ENCODE peak calls at places on chromosomes 3 and 15, in eight cellular contexts. One of them, this sample, is unnamed.

GRCh38 chr3:123750659-123751420 is 133.3 kb downstream of the MYLK start:
- DNase-seq in brain microvascular endothelial cell: peak; percentile 71
- DNase-seq in cardiac muscle cell: peak; percentile 54
- DNase-seq in ascending aorta: no peak
- DNase-seq in GM12865: no peak
- DNase-seq in heart right ventricle: no peak
- DNase-seq in esophagus squamous epithelium: no peak
- DNase-seq in Panc1: no peak
- DNase-seq in this sample: no peak

GRCh38 chr15:43911235-43911661 is 84.4 kb downstream of the WDR76 start:
- DNase-seq in brain microvascular endothelial cell: peak; percentile 97
- DNase-seq in cardiac muscle cell: no peak
- DNase-seq in ascending aorta: no peak
- DNase-seq in GM12865: no peak
- DNase-seq in heart right ventricle: no peak
- DNase-seq in esophagus squamous epithelium: no peak
- DNase-seq in Panc1: peak; percentile 41
- DNase-seq in this sample: no peak

GRCh38 chr3:150528359-150528797 is 17.9 kb downstream of the SERP1 start:
- DNase-seq in brain microvascular endothelial cell: no peak
- DNase-seq in cardiac muscle cell: no peak
- DNase-seq in ascending aorta: no peak
- DNase-seq in GM12865: peak; percentile 25
- DNase-seq in heart right ventricle: no peak
- DNase-seq in esophagus squamous epithelium: no peak
- DNase-seq in Panc1: no peak
- DNase-seq in this sample: no peak

GRCh38 chr3:156792945-156793344 is 33.2 kb upstream of the LEKR1 start:
- DNase-seq in brain microvascular endothelial cell: no peak
- DNase-seq in cardiac muscle cell: no peak
- DNase-seq in ascending aorta: no peak
- DNase-seq in GM12865: peak; percentile 35
- DNase-seq in heart right ventricle: no peak
- DNase-seq in esophagus squamous epithelium: no peak
- DNase-seq in Panc1: no peak
- DNase-seq in this sample: no peak

GRCh38 chr3:188635258-188636038 is 481.5 kb downstream of the LPP start:
- DNase-seq in brain microvascular endothelial cell: peak; percentile 24
- DNase-seq in cardiac muscle cell: no peak
- DNase-seq in ascending aorta: no peak
- DNase-seq in GM12865: no peak
- DNase-seq in heart right ventricle: no peak
- DNase-seq in esophagus squamous epithelium: no peak
- DNase-seq in Panc1: no peak
- DNase-seq in this sample: no peak

GRCh38 chr3:26118165-26118564 is 328.3 kb downstream of the OXSM start:
- DNase-seq in brain microvascular endothelial cell: peak; percentile 0
- DNase-seq in cardiac muscle cell: peak; percentile 13
- DNase-seq in ascending aorta: no peak
- DNase-seq in GM12865: peak; percentile 31
- DNase-seq in heart right ventricle: no peak
- DNase-seq in esophagus squamous epithelium: no peak
- DNase-seq in Panc1: no peak
- DNase-seq in this sample: no peak

GRCh38 chr3:190694335-190695001 is 168.0 kb downstream of the GMNC start:
- DNase-seq in brain microvascular endothelial cell: no peak
- DNase-seq in cardiac muscle cell: no peak
- DNase-seq in ascending aorta: no peak
- DNase-seq in GM12865: no peak
- DNase-seq in heart right ventricle: no peak
- DNase-seq in esophagus squamous epithelium: no peak
- DNase-seq in Panc1: no peak
- DNase-seq in this sample: no peak

GRCh38 chr3:9311265-9311664 is 51.6 kb upstream of the THUMPD3 start:
- DNase-seq in brain microvascular endothelial cell: no peak
- DNase-seq in cardiac muscle cell: no peak
- DNase-seq in ascending aorta: no peak
- DNase-seq in GM12865: no peak
- DNase-seq in heart right ventricle: no peak
- DNase-seq in esophagus squamous epithelium: no peak
- DNase-seq in Panc1: no peak
- DNase-seq in this sample: no peak

GRCh38 chr3:29441422-29441821 is 160.6 kb downstream of the RBMS3 start:
- DNase-seq in brain microvascular endothelial cell: no peak
- DNase-seq in cardiac muscle cell: no peak
- DNase-seq in ascending aorta: no peak
- DNase-seq in GM12865: no peak
- DNase-seq in heart right ventricle: no peak
- DNase-seq in esophagus squamous epithelium: no peak
- DNase-seq in Panc1: no peak
- DNase-seq in this sample: no peak

GRCh38 chr3:29438580-29438979 is 157.7 kb downstream of the RBMS3 start:
- DNase-seq in brain microvascular endothelial cell: no peak
- DNase-seq in cardiac muscle cell: no peak
- DNase-seq in ascending aorta: no peak
- DNase-seq in GM12865: no peak
- DNase-seq in heart right ventricle: no peak
- DNase-seq in esophagus squamous epithelium: no peak
- DNase-seq in Panc1: no peak
- DNase-seq in this sample: no peak

GRCh38 chr3:29440321-29441019 is 159.6 kb downstream of the RBMS3 start:
- DNase-seq in brain microvascular endothelial cell: no peak
- DNase-seq in cardiac muscle cell: peak; percentile 73
- DNase-seq in ascending aorta: no peak
- DNase-seq in GM12865: no peak
- DNase-seq in heart right ventricle: no peak
- DNase-seq in esophagus squamous epithelium: no peak
- DNase-seq in Panc1: no peak
- DNase-seq in this sample: no peak

GRCh38 chr3:29441020-29441324 is 160.1 kb downstream of the RBMS3 start:
- DNase-seq in brain microvascular endothelial cell: no peak
- DNase-seq in cardiac muscle cell: no peak
- DNase-seq in ascending aorta: no peak
- DNase-seq in GM12865: no peak
- DNase-seq in heart right ventricle: no peak
- DNase-seq in esophagus squamous epithelium: no peak
- DNase-seq in Panc1: no peak
- DNase-seq in this sample: no peak

GRCh38 chr3:29436612-29437313 is 155.9 kb downstream of the RBMS3 start:
- DNase-seq in brain microvascular endothelial cell: no peak
- DNase-seq in cardiac muscle cell: no peak
- DNase-seq in ascending aorta: no peak
- DNase-seq in GM12865: no peak
- DNase-seq in heart right ventricle: no peak
- DNase-seq in esophagus squamous epithelium: no peak
- DNase-seq in Panc1: no peak
- DNase-seq in this sample: no peak
- H3K4me3 ChIP-seq in brain microvascular endothelial cell: no peak overlapping the region
- H3K4me3 ChIP-seq in cardiac muscle cell: no peak overlapping the region
- H3K4me3 ChIP-seq in ascending aorta: no peak overlapping the region
- H3K4me3 ChIP-seq in GM12865: no peak overlapping the region
- H3K4me3 ChIP-seq in heart right ventricle: no peak overlapping the region
- H3K4me3 ChIP-seq in esophagus squamous epithelium: no peak overlapping the region
- H3K4me3 ChIP-seq in Panc1: no peak overlapping the region
- H3K4me3 ChIP-seq in this sample: no peak overlapping the region

GRCh38 chr3:23459437-23459836 is 256.3 kb downstream of the UBE2E2 start:
- DNase-seq in brain microvascular endothelial cell: no peak
- DNase-seq in cardiac muscle cell: no peak
- DNase-seq in ascending aorta: no peak
- DNase-seq in GM12865: no peak
- DNase-seq in heart right ventricle: no peak
- DNase-seq in esophagus squamous epithelium: no peak
- DNase-seq in Panc1: no peak
- DNase-seq in this sample: no peak
- H3K4me3 ChIP-seq in brain microvascular endothelial cell: no peak overlapping the region
- H3K4me3 ChIP-seq in cardiac muscle cell: no peak overlapping the region
- H3K4me3 ChIP-seq in ascending aorta: no peak overlapping the region
- H3K4me3 ChIP-seq in GM12865: no peak overlapping the region
- H3K4me3 ChIP-seq in heart right ventricle: no peak overlapping the region
- H3K4me3 ChIP-seq in esophagus squamous epithelium: no peak overlapping the region
- H3K4me3 ChIP-seq in Panc1: no peak overlapping the region
- H3K4me3 ChIP-seq in this sample: no peak overlapping the region

GRCh38 chr15:45588199-45588910 is 1.2 kb downstream of the BLOC1S6 start:
- DNase-seq in brain microvascular endothelial cell: no peak
- DNase-seq in cardiac muscle cell: no peak
- DNase-seq in ascending aorta: no peak
- DNase-seq in GM12865: peak; percentile 13
- DNase-seq in heart right ventricle: no peak
- DNase-seq in esophagus squamous epithelium: no peak
- DNase-seq in Panc1: no peak
- DNase-seq in this sample: no peak
- H3K4me3 ChIP-seq in brain microvascular endothelial cell: peak overlapping the region; percentile 95
- H3K4me3 ChIP-seq in cardiac muscle cell: peak overlapping the region; percentile 85
- H3K4me3 ChIP-seq in ascending aorta: peak overlapping the region; percentile 92
- H3K4me3 ChIP-seq in GM12865: peak overlapping the region; percentile 69
- H3K4me3 ChIP-seq in heart right ventricle: peak overlapping the region; percentile 81
- H3K4me3 ChIP-seq in esophagus squamous epithelium: peak overlapping the region; percentile 80
- H3K4me3 ChIP-seq in Panc1: peak overlapping the region; percentile 100
- H3K4me3 ChIP-seq in this sample: peak overlapping the region; percentile 97

DNA sequence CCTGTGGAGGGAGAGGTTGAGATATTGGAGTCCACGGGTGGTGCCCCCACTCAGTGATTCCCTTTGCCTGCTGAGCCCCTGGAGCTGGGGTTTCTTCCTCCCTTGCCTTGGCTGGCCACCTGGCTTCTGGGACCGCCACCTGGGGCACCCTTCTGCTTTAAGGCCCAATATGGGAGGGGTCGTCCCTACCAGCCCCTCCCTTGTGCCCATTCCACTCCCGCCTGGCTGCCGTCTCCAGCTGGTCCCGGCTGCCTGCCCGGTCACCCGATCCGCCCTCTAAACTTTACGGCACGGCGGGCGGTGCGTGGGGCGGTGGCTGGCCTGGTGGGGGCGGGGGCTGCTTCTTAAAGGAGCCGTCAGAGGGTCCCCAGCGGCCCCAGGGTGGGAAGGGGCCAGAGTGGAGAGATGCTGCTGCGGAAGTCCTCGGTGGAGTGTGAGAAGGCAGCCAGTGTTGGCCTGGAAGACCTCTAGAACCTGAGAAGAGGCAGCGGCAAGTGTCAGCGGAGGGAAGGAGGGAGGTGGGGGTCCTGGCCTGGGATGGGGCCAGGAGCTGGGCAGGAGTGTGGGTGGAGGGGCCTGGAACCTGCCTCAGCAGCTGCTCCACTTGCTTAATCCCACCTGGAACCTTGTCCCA is 1.6 kb upstream of the SEMA3B start:
- DNase-seq in brain microvascular endothelial cell: no peak
- DNase-seq in cardiac muscle cell: peak; percentile 62
- DNase-seq in ascending aorta: no peak
- DNase-seq in GM12865: no peak
- DNase-seq in heart right ventricle: peak; percentile 82
- DNase-seq in esophagus squamous epithelium: no peak
- DNase-seq in Panc1: no peak
- DNase-seq in this sample: no peak
- H3K4me3 ChIP-seq in brain microvascular endothelial cell: peak overlapping the region; percentile 48
- H3K4me3 ChIP-seq in cardiac muscle cell: peak overlapping the region; percentile 11
- H3K4me3 ChIP-seq in ascending aorta: peak overlapping the region; percentile 70
- H3K4me3 ChIP-seq in GM12865: no peak overlapping the region
- H3K4me3 ChIP-seq in heart right ventricle: peak overlapping the region; percentile 71
- H3K4me3 ChIP-seq in esophagus squamous epithelium: peak overlapping the region; percentile 59
- H3K4me3 ChIP-seq in Panc1: no peak overlapping the region
- H3K4me3 ChIP-seq in this sample: peak overlapping the region; percentile 71

GRCh38 chr15:83378921-83379561 is 68.1 kb upstream of the SH3GL3 start:
- DNase-seq in brain microvascular endothelial cell: no peak
- DNase-seq in cardiac muscle cell: no peak
- DNase-seq in ascending aorta: no peak
- DNase-seq in GM12865: no peak
- DNase-seq in heart right ventricle: no peak
- DNase-seq in esophagus squamous epithelium: no peak
- DNase-seq in Panc1: no peak
- DNase-seq in this sample: no peak
- H3K4me3 ChIP-seq in brain microvascular endothelial cell: no peak overlapping the region
- H3K4me3 ChIP-seq in cardiac muscle cell: no peak overlapping the region
- H3K4me3 ChIP-seq in ascending aorta: no peak overlapping the region
- H3K4me3 ChIP-seq in GM12865: no peak overlapping the region
- H3K4me3 ChIP-seq in heart right ventricle: no peak overlapping the region
- H3K4me3 ChIP-seq in esophagus squamous epithelium: peak overlapping the region; percentile 45
- H3K4me3 ChIP-seq in Panc1: no peak overlapping the region
- H3K4me3 ChIP-seq in this sample: no peak overlapping the region

DNA sequence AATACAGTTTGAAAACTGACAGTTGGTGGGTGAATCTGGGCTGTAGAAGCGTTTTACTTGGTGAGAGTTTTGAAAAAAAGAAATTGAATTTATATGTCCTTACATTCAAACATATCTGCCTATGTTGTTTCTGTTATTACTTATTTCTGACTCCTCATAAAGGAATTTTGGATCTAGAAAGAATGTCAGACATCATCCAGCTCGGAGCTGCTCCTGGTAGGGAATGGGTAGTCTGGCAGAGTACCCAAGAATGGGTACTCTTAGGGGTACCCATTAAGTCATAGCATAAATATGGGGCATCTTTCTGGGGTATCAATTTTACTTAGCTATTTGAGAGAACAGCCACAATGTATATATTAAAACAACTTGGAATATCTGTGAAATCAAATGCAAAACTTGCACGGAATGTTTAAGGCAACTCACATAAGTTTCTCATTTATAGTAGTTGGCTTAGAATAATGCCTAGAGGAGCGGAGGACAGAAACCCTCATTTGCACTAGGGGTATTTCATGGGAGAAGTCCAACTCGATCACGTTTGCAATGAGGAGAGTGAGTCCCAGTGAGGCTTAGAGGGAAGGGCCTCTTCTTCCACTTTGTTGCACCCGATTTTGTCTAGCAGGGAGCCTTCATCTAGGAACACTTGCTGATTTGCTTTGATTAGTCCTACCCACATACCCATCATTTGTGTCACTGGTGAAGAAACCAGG is 2.4 kb upstream of the LARP6 start:
- DNase-seq in brain microvascular endothelial cell: no peak
- DNase-seq in cardiac muscle cell: no peak
- DNase-seq in ascending aorta: no peak
- DNase-seq in GM12865: no peak
- DNase-seq in heart right ventricle: no peak
- DNase-seq in esophagus squamous epithelium: no peak
- DNase-seq in Panc1: no peak
- DNase-seq in this sample: no peak
- H3K4me3 ChIP-seq in brain microvascular endothelial cell: no peak overlapping the region
- H3K4me3 ChIP-seq in cardiac muscle cell: no peak overlapping the region
- H3K4me3 ChIP-seq in ascending aorta: peak overlapping the region; percentile 1
- H3K4me3 ChIP-seq in GM12865: no peak overlapping the region
- H3K4me3 ChIP-seq in heart right ventricle: no peak overlapping the region
- H3K4me3 ChIP-seq in esophagus squamous epithelium: peak overlapping the region; percentile 15
- H3K4me3 ChIP-seq in Panc1: peak overlapping the region; percentile 10
- H3K4me3 ChIP-seq in this sample: no peak overlapping the region

DNA sequence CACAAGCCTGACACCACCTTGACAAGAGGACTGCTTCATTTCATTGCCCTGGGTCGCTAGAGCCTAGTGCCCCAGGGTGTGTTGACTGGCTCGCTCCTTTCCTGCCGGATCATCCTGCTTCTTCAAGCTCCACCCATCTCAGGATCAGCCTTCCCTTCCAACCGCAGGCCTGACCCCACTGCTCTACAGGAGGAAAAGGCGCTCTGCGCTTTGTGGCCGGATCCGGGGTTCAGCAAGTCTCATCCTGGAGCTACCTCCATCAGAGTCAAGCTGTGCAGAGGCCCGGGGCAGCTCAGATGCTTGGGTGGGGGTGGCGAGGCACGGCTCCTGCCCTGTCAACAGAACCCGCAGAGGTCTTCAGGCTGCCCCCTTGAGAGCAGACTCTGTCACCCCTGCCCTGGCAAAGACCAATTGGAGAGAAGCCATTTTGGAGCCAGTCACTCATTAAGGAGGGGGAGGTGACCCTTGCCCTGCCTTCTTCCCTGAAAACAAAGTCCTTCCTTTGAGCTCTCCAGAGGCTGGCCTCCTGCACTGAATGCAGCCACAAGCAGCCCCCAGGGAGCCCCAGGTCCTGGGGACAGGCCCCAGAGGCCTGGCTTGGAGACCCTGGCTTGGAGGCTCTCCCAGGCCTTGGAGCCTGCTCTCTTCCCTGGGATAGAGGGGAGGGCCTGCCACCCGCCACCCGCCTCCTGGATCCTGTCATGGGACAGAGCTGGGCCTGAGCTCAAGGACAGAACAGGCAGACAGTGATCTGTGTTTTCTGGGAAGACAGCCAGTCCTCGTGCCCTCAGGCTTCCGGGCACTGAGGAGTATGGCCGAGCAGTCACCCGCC is 80.3 kb downstream of the CPN2 start:
- DNase-seq in brain microvascular endothelial cell: no peak
- DNase-seq in cardiac muscle cell: peak; percentile 33
- DNase-seq in ascending aorta: peak; percentile 89
- DNase-seq in GM12865: no peak
- DNase-seq in heart right ventricle: peak; percentile 87
- DNase-seq in esophagus squamous epithelium: no peak
- DNase-seq in Panc1: no peak
- DNase-seq in this sample: peak; percentile 86
- H3K4me3 ChIP-seq in brain microvascular endothelial cell: no peak overlapping the region
- H3K4me3 ChIP-seq in cardiac muscle cell: no peak overlapping the region
- H3K4me3 ChIP-seq in ascending aorta: no peak overlapping the region
- H3K4me3 ChIP-seq in GM12865: no peak overlapping the region
- H3K4me3 ChIP-seq in heart right ventricle: no peak overlapping the region
- H3K4me3 ChIP-seq in esophagus squamous epithelium: no peak overlapping the region
- H3K4me3 ChIP-seq in Panc1: no peak overlapping the region
- H3K4me3 ChIP-seq in this sample: no peak overlapping the region